ENCODE peak calls at places on chromosomes 5 and 9, in nine cellular contexts. B is CD8-positive, alpha-beta T cell; S is stomach; R is brain microvascular endothelial cell; F is A673; H is tibial artery; A is fibroblast of lung; W is left ventricle myocardium inferior; Q is CD4-positive, alpha-beta memory T cell. G is an unnamed sample.

GRCh38 chr5:40559306-40559705 is 120.4 kb upstream of the PTGER4 start:
- DNase-seq in B (no peak), S (no peak), R (no peak), F (no peak), H (no peak), A (peak; percentile 62), W (no peak), Q (no peak), G (no peak)

GRCh38 chr5:37495668-37496067 is 116.5 kb downstream of the WDR70 start:
- DNase-seq in B (no peak), S (no peak), R (peak; percentile 18), F (peak; percentile 24), H (no peak), A (peak; percentile 94), W (no peak), Q (no peak), G (no peak)

GRCh38 chr9:27933210-27934062 is 360.2 kb upstream of the C9orf72 start:
- DNase-seq in B (no peak), S (no peak), R (no peak), F (no peak), H (no peak), A (no peak), W (no peak), Q (no peak), G (no peak)

GRCh38 chr5:150065886-150066285 is 20.5 kb downstream of the CSF1R start:
- DNase-seq in B (no peak), S (no peak), R (peak; percentile 33), F (no peak), H (peak; percentile 71), A (peak; percentile 65), W (no peak), Q (no peak), G (peak; percentile 45)

GRCh38 chr5:6683241-6683640 is 30.0 kb upstream of the TENT4A start:
- DNase-seq in B (no peak), S (no peak), R (no peak), F (no peak), H (no peak), A (no peak), W (no peak), Q (no peak), G (no peak)

GRCh38 chr5:151183451-151184245 is 26.1 kb upstream of the ANXA6 start:
- DNase-seq in B (no peak), S (no peak), R (no peak), F (peak; percentile 24), H (no peak), A (peak; percentile 10), W (no peak), Q (no peak), G (no peak)

GRCh38 chr5:130436430-130436829 is 532.2 kb downstream of the CHSY3 start:
- DNase-seq in B (no peak), S (no peak), R (no peak), F (no peak), H (no peak), A (no peak), W (no peak), Q (no peak), G (no peak)

GRCh38 chr9:4324513-4324912 is 24.6 kb upstream of the GLIS3 start:
- DNase-seq in B (no peak), S (no peak), R (peak; percentile 60), F (peak; percentile 20), H (no peak), A (peak; percentile 90), W (no peak), Q (no peak), G (no peak)

GRCh38 chr5:150778103-150778516 is 447 bp upstream of the SMIM3 start:
- DNase-seq in B (no peak), S (no peak), R (peak; percentile 55), F (no peak), H (no peak), A (peak; percentile 80), W (no peak), Q (no peak), G (no peak)

GRCh38 chr5:128111818-128112448 is 28.4 kb downstream of the SLC12A2 start:
- DNase-seq in B (no peak), S (no peak), R (peak; percentile 59), F (no peak), H (no peak), A (peak; percentile 88), W (no peak), Q (no peak), G (no peak)

GRCh38 chr9:134474656-134475050 is 148.4 kb downstream of the RXRA start:
- DNase-seq in B (no peak), S (no peak), R (no peak), F (no peak), H (no peak), A (no peak), W (no peak), Q (no peak), G (peak; percentile 25)

GRCh38 chr5:141703133-141703561 is 21.1 kb upstream of the ARAP3 start:
- DNase-seq in B (no peak), S (no peak), R (no peak), F (no peak), H (no peak), A (no peak), W (no peak), Q (no peak), G (no peak)

GRCh38 chr5:141707535-141707934 is 25.5 kb upstream of the ARAP3 start:
- DNase-seq in B (no peak), S (no peak), R (no peak), F (no peak), H (no peak), A (no peak), W (no peak), Q (no peak), G (no peak)

GRCh38 chr5:141704782-141705297 is 22.8 kb upstream of the ARAP3 start:
- DNase-seq in B (no peak), S (no peak), R (no peak), F (no peak), H (no peak), A (no peak), W (no peak), Q (no peak), G (no peak)

GRCh38 chr5:141708016-141708415 is 26.0 kb upstream of the ARAP3 start:
- DNase-seq in B (no peak), S (no peak), R (no peak), F (no peak), H (no peak), A (no peak), W (no peak), Q (no peak), G (no peak)

DNA sequence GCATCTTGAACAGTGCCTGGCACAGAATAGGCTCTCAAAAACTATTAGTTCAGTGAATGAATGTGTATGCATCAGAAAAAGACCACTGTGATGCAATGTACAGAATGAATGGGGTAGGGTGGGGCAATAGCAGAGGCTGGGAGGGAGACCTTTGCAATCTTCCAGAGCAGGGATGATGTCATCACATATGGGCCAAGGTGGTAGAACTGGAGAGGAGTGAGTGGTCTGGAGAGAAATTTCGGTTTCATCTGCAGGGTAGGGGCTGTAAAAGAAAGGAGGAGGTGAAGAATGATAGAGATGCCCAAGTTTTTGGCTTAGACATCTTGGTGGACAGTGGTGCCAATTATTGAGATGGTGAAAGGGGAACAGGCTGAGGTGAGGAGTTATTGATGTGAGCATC is 23.5 kb upstream of the ARAP3 start:
- DNase-seq in B (no peak), S (no peak), R (no peak), F (no peak), H (no peak), A (no peak), W (no peak), Q (no peak), G (no peak)
- H3K27me3 ChIP-seq in B (no peaks in the 10 kb centered on the region), S (peaks cover 70% of the 10 kb centered on the region), R (peaks cover 33% of the 10 kb centered on the region), F (peaks cover 6% of the 10 kb centered on the region), H (no peaks in the 10 kb centered on the region), A (peaks cover 49% of the 10 kb centered on the region), W (peaks cover 39% of the 10 kb centered on the region), Q (peaks cover 4% of the 10 kb centered on the region), G (peaks cover 10% of the 10 kb centered on the region)

DNA sequence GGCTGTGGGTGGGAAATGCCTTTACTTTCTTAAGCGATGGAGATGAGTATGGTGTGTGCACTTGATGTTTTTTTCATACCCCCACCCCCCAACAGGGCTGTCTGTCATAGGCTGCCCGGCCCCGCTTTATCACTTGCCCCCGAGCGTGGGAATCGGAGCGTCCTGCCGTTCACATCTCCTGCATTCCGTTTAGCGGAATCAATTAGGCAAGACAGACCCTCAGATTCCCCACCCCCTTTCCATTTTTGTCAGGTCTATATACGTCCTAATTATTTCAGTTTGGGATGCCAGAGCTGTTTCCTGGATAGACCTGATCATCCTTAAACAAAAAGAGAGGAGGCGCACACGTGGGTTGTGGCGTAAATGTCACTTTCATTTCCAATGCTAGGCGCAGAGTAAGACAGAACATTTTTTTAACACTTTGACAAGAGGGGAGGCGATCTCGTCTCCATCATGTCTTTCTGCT is 217.2 kb downstream of the MEF2C start:
- DNase-seq in B (no peak), S (no peak), R (no peak), F (no peak), H (no peak), A (peak; percentile 77), W (no peak), Q (no peak), G (no peak)
- H3K27me3 ChIP-seq in B (peaks cover 58% of the 10 kb centered on the region), S (peaks cover 100% of the 10 kb centered on the region), R (peaks cover 91% of the 10 kb centered on the region), F (no peaks in the 10 kb centered on the region), H (no peaks in the 10 kb centered on the region), A (peaks cover 62% of the 10 kb centered on the region), W (peaks cover 100% of the 10 kb centered on the region), Q (peaks cover 72% of the 10 kb centered on the region), G (peaks cover 52% of the 10 kb centered on the region)

DNA sequence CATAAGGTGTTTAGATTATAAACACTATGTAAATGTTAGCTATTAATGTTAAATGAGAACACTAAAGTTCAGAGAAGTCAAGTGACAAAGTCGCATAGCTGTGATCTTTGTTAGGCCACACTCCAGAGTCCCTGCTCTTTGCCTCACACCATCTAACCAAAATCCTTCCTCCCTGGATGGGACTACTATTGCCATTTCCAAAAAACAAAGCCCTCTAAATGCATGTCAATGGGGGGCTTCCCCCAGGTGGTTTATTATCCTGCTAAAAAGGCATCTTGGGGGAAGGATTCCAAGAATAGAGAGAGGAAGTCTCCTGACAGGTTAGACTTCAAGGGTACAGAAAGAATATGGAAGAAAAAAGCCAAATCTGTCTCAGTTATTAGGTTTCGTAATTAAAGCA is 10.4 kb downstream of the NR6A1 start:
- DNase-seq in B (no peak), S (no peak), R (no peak), F (no peak), H (no peak), A (no peak), W (no peak), Q (no peak), G (no peak)
- H3K27me3 ChIP-seq in B (peaks cover 7% of the 10 kb centered on the region), S (peaks cover 100% of the 10 kb centered on the region), R (peaks cover 3% of the 10 kb centered on the region), F (no peaks in the 10 kb centered on the region), H (no peaks in the 10 kb centered on the region), A (peaks cover 33% of the 10 kb centered on the region), W (peaks cover 34% of the 10 kb centered on the region), Q (peaks cover 19% of the 10 kb centered on the region), G (no peaks in the 10 kb centered on the region)

DNA sequence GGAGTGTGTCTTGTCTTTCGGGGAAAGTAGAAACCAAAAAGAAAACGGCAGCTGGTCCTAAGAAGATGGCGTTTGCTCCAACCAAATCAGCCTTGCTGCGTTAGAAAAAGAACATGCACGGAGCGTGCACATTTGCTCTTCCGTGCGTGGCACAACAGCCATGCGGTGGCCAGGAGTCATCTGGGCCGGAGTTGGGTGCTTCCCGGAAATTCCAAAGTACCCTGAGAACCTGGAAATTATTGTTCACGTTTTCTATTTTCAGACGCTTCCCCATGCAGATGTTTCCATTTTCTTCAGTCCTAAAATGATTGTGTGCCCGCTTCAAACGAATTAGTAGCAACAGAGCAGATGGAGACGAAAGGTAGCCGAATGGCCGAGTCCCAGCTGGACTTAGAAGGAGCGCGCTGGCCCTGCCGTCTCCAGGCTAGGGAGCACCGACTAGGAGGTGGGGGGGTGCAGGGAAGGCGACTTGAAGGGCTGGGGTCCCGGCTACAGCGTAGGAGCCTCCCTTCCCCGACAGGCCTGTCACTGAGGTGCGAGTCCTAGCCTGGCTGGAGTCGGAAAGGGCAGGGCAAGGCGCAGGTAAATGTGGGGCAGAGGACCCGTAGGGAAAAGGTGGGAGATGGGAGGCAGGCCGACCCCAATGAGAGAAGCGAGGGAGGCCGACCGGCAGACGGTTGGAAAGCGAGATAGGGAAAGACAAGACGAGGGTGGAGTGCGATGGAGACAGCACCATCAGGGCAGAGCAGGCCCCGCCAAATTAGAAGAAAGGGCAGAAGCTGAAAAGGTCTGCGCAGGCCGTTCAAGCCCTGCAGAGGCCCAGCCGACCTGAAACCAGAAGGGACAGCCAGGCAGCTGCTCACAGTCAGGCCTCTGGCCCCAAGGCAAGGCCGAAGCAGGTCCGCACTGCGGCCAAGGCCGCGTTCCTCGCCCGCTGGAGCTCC is 1.4 kb downstream of the BARX1 start:
- DNase-seq in B (no peak), S (no peak), R (no peak), F (no peak), H (no peak), A (no peak), W (no peak), Q (no peak), G (no peak)
- H3K27me3 ChIP-seq in B (peaks cover 62% of the 10 kb centered on the region), S (peaks cover 98% of the 10 kb centered on the region), R (peaks cover 91% of the 10 kb centered on the region), F (peaks cover 88% of the 10 kb centered on the region), H (peaks cover 4% of the 10 kb centered on the region), A (peaks cover 91% of the 10 kb centered on the region), W (peaks cover 97% of the 10 kb centered on the region), Q (peaks cover 63% of the 10 kb centered on the region), G (peaks cover 95% of the 10 kb centered on the region)

G was measured in heart left ventricle.